ENCODE peak calls at places on chromosome 21, in five cellular contexts. K, T, W, V and D are unnamed samples.

GRCh38 chr21:35940074-35940927 is 120.0 kb downstream of the SETD4 start:
- DNase-seq in K (no peak), T (peak), W (no peak), V (peak), D (no peak)

GRCh38 chr21:46113497-46114176 is 15.7 kb downstream of the COL6A2 start:
- DNase-seq in K (peak), T (no peak), W (no peak), V (no peak), D (peak)

GRCh38 chr21:38181101-38181500 is 75.7 kb upstream of the KCNJ15 start:
- DNase-seq in K (no peak), T (no peak), W (no peak), V (peak), D (no peak)

GRCh38 chr21:17491716-17492414 is 21.0 kb upstream of the CXADR start:
- DNase-seq in K (no peak), T (no peak), W (no peak), V (peak), D (no peak)

GRCh38 chr21:18443686-18444085 is 40.1 kb upstream of the TMPRSS15 start:
- DNase-seq in K (no peak), T (no peak), W (no peak), V (no peak), D (no peak)

GRCh38 chr21:28253378-28253777 is 739.3 kb downstream of the LTN1 start:
- DNase-seq in K (no peak), T (no peak), W (no peak), V (peak), D (no peak)

GRCh38 chr21:43268086-43268803 is 99.4 kb downstream of the CRYAA start:
- DNase-seq in K (no peak), T (no peak), W (no peak), V (no peak), D (peak)

GRCh38 chr21:39713905-39714304 is 31.1 kb upstream of the IGSF5 start:
- DNase-seq in K (no peak), T (no peak), W (no peak), V (peak), D (no peak)

GRCh38 chr21:37166733-37167132 is 93.7 kb downstream of the TTC3 start:
- DNase-seq in K (no peak), T (peak), W (no peak), V (no peak), D (no peak)

GRCh38 chr21:39660191-39660590 is 47.5 kb downstream of the B3GALT5 start:
- DNase-seq in K (no peak), T (no peak), W (no peak), V (peak), D (no peak)

GRCh38 chr21:30193201-30193600 is 22.7 kb downstream of the CLDN8 start:
- DNase-seq in K (no peak), T (no peak), W (no peak), V (peak), D (no peak)

GRCh38 chr21:32770514-32771133 is 931 bp downstream of the PAXBP1 start:
- DNase-seq in K (no peak), T (no peak), W (peak), V (peak), D (no peak)

GRCh38 chr21:38439957-38440356 is 58.3 kb downstream of the ERG start:
- DNase-seq in K (no peak), T (no peak), W (no peak), V (no peak), D (no peak)

GRCh38 chr21:32459972-32460371 is 47.5 kb downstream of the EVA1C start:
- DNase-seq in K (no peak), T (no peak), W (no peak), V (no peak), D (peak)

GRCh38 chr21:39845581-39846130 is 21.6 kb upstream of the PCP4 start:
- DNase-seq in K (no peak), T (no peak), W (no peak), V (no peak), D (no peak)

GRCh38 chr21:46000731-46001641 is 19.4 kb downstream of the COL6A1 start:
- DNase-seq in K (peak), T (peak), W (no peak), V (peak), D (peak)

GRCh38 chr21:36929622-36930021 is 36.8 kb downstream of the HLCS start:
- DNase-seq in K (no peak), T (no peak), W (no peak), V (peak), D (no peak)

GRCh38 chr21:34510148-34511142 is 1.6 kb downstream of the KCNE1 start:
- DNase-seq in K (peak), T (peak), W (peak), V (peak), D (no peak)
- TF ChIP-seq CTCF in K (peak), T (peak), W (peak), V (peak), D (peak)

GRCh38 chr21:20649231-20649630 is 349.0 kb upstream of the NCAM2 start:
- DNase-seq in K (no peak), T (no peak), W (no peak), V (no peak), D (no peak)
- TF ChIP-seq CTCF in K (no peak), T (no peak), W (no peak), V (no peak), D (no peak)

GRCh38 chr21:42125571-42126544 is 54.7 kb downstream of the UMODL1 start:
- DNase-seq in K (peak), T (peak), W (no peak), V (peak), D (no peak)
- TF ChIP-seq CTCF in K (no peak), T (peak), W (peak), V (peak), D (peak)

DNA sequence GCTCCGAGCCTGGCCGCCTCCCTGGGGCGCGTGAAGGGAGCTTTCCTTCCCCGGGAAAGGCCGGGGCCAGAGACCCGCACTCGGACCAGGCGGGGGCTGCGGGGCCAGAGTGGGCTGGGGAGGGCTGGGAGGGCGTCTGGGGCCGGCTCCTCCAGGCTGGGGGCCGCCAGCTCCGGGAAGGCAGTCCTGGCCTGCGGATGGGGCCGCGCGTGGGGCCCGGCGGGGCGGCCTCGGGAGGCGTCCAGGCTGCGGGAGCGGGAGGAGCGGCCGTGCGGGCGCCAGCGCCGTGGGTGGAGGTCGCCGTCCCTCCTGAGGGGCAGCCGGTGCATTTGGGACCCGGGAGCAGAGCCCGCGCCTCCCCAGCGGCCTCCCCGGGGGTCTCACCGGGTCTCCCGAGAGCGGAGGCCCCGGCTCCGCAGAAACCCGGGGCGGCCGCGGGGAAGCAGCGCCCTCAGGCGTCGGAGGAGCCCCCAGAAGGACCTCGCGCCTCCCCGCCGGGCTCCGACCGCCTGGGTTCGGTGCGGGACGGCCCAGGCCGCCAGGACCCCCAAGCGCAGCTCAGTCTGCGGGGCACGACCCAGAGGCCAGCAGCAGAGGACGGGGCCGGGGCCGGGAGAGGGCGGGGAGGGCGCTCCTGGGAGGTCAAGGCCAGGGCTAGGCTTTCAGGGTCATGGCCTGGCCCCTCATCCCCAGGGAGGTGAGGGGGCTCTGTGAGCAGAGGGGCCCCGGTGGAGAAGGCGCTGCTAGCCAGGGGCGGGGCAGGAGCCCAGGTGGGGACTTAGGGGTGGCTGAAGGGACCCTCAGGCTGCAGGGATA is 7.3 kb upstream of the SLX9 start:
- DNase-seq in K (peak), T (no peak), W (peak), V (no peak), D (peak)
- TF ChIP-seq CTCF in K (peak), T (peak), W (peak), V (peak), D (peak)

GRCh38 chr21:25929859-25930520 is 195.2 kb downstream of the GABPA start:
- DNase-seq in K (no peak), T (no peak), W (no peak), V (peak), D (no peak)
- TF ChIP-seq CTCF in K (no peak), T (no peak), W (no peak), V (no peak), D (no peak)

GRCh38 chr21:15062566-15062965 is 2.2 kb downstream of the NRIP1 start:
- DNase-seq in K (no peak), T (no peak), W (no peak), V (peak), D (no peak)
- TF ChIP-seq CTCF in K (peak), T (no peak), W (no peak), V (peak), D (peak)